ENCODE peak calls at places on chromosome 4, in five cellular contexts. One of them, this sample, is unnamed.

GRCh38 chr4:142815834-142816233 is 30.3 kb downstream of the INPP4B start:
- DNase-seq in H1: no peak
- DNase-seq in HepG2: no peak
- DNase-seq in SK-N-SH: no peak
- DNase-seq in K562: no peak
- DNase-seq in this sample: peak

GRCh38 chr4:41420576-41420975 is 117.4 kb upstream of the LIMCH1 start:
- DNase-seq in H1: no peak
- DNase-seq in K562: no peak
- DNase-seq in HepG2: no peak
- DNase-seq in SK-N-SH: no peak
- DNase-seq in this sample: no peak

GRCh38 chr4:111198426-111198825 is 575.5 kb upstream of the PITX2 start:
- DNase-seq in HepG2: no peak
- DNase-seq in K562: no peak
- DNase-seq in SK-N-SH: no peak
- DNase-seq in H1: no peak
- DNase-seq in this sample: no peak

GRCh38 chr4:90495936-90496335 is 368.7 kb downstream of the CCSER1 start:
- DNase-seq in H1: no peak
- DNase-seq in SK-N-SH: no peak
- DNase-seq in K562: no peak
- DNase-seq in HepG2: no peak
- DNase-seq in this sample: no peak

GRCh38 chr4:55345054-55345453 is 988 bp upstream of the SRD5A3 start:
- DNase-seq in SK-N-SH: no peak
- DNase-seq in HepG2: peak
- DNase-seq in H1: no peak
- DNase-seq in K562: no peak
- DNase-seq in this sample: no peak

GRCh38 chr4:138439143-138439581 is 197.0 kb upstream of the SLC7A11 start:
- DNase-seq in HepG2: no peak
- DNase-seq in H1: no peak
- DNase-seq in SK-N-SH: no peak
- DNase-seq in K562: no peak
- DNase-seq in this sample: no peak

GRCh38 chr4:184110452-184110851 is 107.2 kb downstream of the ENPP6 start:
- DNase-seq in SK-N-SH: no peak
- DNase-seq in H1: no peak
- DNase-seq in HepG2: no peak
- DNase-seq in K562: no peak
- DNase-seq in this sample: no peak

GRCh38 chr4:43456383-43456782 is 563.9 kb downstream of the GRXCR1 start:
- DNase-seq in H1: no peak
- DNase-seq in K562: no peak
- DNase-seq in HepG2: no peak
- DNase-seq in SK-N-SH: no peak
- DNase-seq in this sample: no peak

GRCh38 chr4:109699553-109700225 is 3.6 kb downstream of the CASP6 start:
- DNase-seq in H1: no peak
- DNase-seq in SK-N-SH: no peak
- DNase-seq in HepG2: no peak
- DNase-seq in K562: no peak
- DNase-seq in this sample: no peak

GRCh38 chr4:184688447-184688846 is 38.9 kb downstream of the PRIMPOL start:
- DNase-seq in H1: no peak
- DNase-seq in SK-N-SH: no peak
- DNase-seq in HepG2: no peak
- DNase-seq in K562: no peak
- DNase-seq in this sample: peak

GRCh38 chr4:5383191-5383980 is 325.0 kb downstream of the EVC2 start:
- DNase-seq in SK-N-SH: no peak
- DNase-seq in K562: no peak
- DNase-seq in H1: no peak
- DNase-seq in HepG2: no peak
- DNase-seq in this sample: no peak

GRCh38 chr4:151045907-151046306 is 30.8 kb upstream of the LRBA start:
- DNase-seq in SK-N-SH: peak
- DNase-seq in H1: peak
- DNase-seq in HepG2: peak
- DNase-seq in K562: peak
- DNase-seq in this sample: peak

GRCh38 chr4:184628103-184628502 is 21.1 kb downstream of the CASP3 start:
- DNase-seq in HepG2: no peak
- DNase-seq in H1: no peak
- DNase-seq in SK-N-SH: no peak
- DNase-seq in K562: no peak
- DNase-seq in this sample: no peak

GRCh38 chr4:28225005-28225404 is 1364.4 kb downstream of the STIM2 start:
- DNase-seq in H1: no peak
- DNase-seq in K562: no peak
- DNase-seq in SK-N-SH: no peak
- DNase-seq in HepG2: no peak
- DNase-seq in this sample: peak

GRCh38 chr4:26217961-26218676 is 102.7 kb upstream of the RBPJ start:
- DNase-seq in K562: no peak
- DNase-seq in H1: no peak
- DNase-seq in HepG2: no peak
- DNase-seq in SK-N-SH: peak
- DNase-seq in this sample: no peak

GRCh38 chr4:37246891-37247290 is 2.3 kb downstream of the NWD2 start:
- DNase-seq in SK-N-SH: no peak
- DNase-seq in K562: no peak
- DNase-seq in HepG2: no peak
- DNase-seq in H1: no peak
- DNase-seq in this sample: no peak

GRCh38 chr4:101987623-101988243 is 197.2 kb downstream of the BANK1 start:
- DNase-seq in H1: no peak
- DNase-seq in K562: no peak
- DNase-seq in HepG2: no peak
- DNase-seq in SK-N-SH: no peak
- DNase-seq in this sample: no peak

GRCh38 chr4:44629280-44629866 is 22.1 kb downstream of the YIPF7 start:
- DNase-seq in HepG2: peak
- DNase-seq in K562: peak
- DNase-seq in SK-N-SH: peak
- DNase-seq in H1: peak
- DNase-seq in this sample: peak

GRCh38 chr4:76867880-76868655 is 29.9 kb downstream of the SOWAHB start:
- DNase-seq in SK-N-SH: no peak
- DNase-seq in HepG2: no peak
- DNase-seq in K562: no peak
- DNase-seq in H1: peak
- DNase-seq in this sample: no peak

GRCh38 chr4:88705805-88706518 is 8.3 kb upstream of the NAP1L5 start:
- DNase-seq in K562: no peak
- DNase-seq in H1: no peak
- DNase-seq in SK-N-SH: no peak
- DNase-seq in HepG2: no peak
- DNase-seq in this sample: no peak

GRCh38 chr4:108385076-108385475 is 216.3 kb upstream of the LEF1 start:
- DNase-seq in K562: no peak
- DNase-seq in SK-N-SH: no peak
- DNase-seq in HepG2: no peak
- DNase-seq in H1: no peak
- DNase-seq in this sample: no peak

GRCh38 chr4:105061136-105061696 is 85.5 kb upstream of the TET2 start:
- DNase-seq in HepG2: peak
- DNase-seq in H1: no peak
- DNase-seq in K562: peak
- DNase-seq in SK-N-SH: no peak
- DNase-seq in this sample: peak

GRCh38 chr4:65046496-65047101 is 623.7 kb downstream of the EPHA5 start:
- DNase-seq in K562: no peak
- DNase-seq in HepG2: no peak
- DNase-seq in H1: no peak
- DNase-seq in SK-N-SH: no peak
- DNase-seq in this sample: no peak

GRCh38 chr4:38062088-38062893 is 102.1 kb downstream of the PTTG2 start:
- DNase-seq in H1: peak
- DNase-seq in K562: peak
- DNase-seq in HepG2: peak
- DNase-seq in SK-N-SH: peak
- DNase-seq in this sample: peak

GRCh38 chr4:7771056-7771455 is 168.6 kb downstream of the AFAP1 start:
- DNase-seq in K562: no peak
- DNase-seq in H1: no peak
- DNase-seq in HepG2: no peak
- DNase-seq in SK-N-SH: no peak
- DNase-seq in this sample: no peak

GRCh38 chr4:181802207-181802606 is 441.0 kb upstream of the TENM3 start:
- DNase-seq in H1: no peak
- DNase-seq in K562: no peak
- DNase-seq in SK-N-SH: no peak
- DNase-seq in HepG2: no peak
- DNase-seq in this sample: no peak

GRCh38 chr4:158179465-158179864 is 6.6 kb upstream of the GASK1B start:
- DNase-seq in K562: no peak
- DNase-seq in H1: no peak
- DNase-seq in HepG2: no peak
- DNase-seq in SK-N-SH: no peak
- DNase-seq in this sample: no peak

GRCh38 chr4:78070731-78071282 is 13.7 kb downstream of the FRAS1 start:
- DNase-seq in HepG2: no peak
- DNase-seq in H1: no peak
- DNase-seq in SK-N-SH: no peak
- DNase-seq in K562: no peak
- DNase-seq in this sample: no peak

GRCh38 chr4:172546782-172547181 is 621.8 kb upstream of the GALNT7 start:
- DNase-seq in HepG2: no peak
- DNase-seq in SK-N-SH: no peak
- DNase-seq in H1: no peak
- DNase-seq in K562: no peak
- DNase-seq in this sample: no peak

DNA sequence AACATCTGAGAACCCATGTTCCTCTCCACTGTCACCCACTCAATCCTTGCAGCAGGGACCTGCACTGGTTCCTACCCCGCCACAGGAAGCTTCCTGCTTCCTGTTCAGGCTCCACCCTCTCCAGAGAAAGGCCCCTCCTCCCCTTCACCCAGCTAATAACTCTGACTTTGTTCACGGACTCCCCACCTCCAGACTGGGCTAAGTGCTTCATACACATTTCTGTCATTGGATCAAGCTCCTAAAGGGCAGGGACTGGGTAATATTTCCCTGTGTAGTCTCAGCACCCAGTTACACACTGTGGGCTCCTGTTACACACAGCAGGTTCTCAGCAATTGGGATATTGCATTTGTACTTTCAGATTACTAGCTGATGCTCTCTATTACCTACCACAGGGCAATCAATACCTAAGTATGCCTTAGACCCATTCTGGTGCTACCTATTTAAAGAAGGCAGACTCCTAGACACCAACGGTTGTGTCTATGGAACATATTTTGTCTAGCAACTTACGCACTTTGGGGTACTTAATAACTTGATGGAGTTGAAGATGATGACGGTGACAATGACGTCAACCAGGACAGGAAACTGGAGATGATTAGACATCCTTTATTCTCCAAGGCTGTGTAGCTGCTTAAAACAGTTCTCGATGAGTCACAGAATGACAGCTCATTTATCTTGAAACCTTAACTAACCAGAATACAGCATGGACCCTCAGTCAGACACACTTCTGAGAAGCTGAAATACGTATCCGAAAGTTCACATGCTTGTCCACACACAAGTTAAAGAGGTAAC is 58.1 kb downstream of the MAML3 start:
- DNase-seq in SK-N-SH: peak
- DNase-seq in K562: no peak
- DNase-seq in HepG2: no peak
- DNase-seq in H1: no peak
- DNase-seq in this sample: peak
- TF ChIP-seq JUND in SK-N-SH: peak
- TF ChIP-seq JUND in K562: peak
- TF ChIP-seq JUND in HepG2: no peak
- TF ChIP-seq JUND in H1: no peak
- TF ChIP-seq JUND in this sample: peak

GRCh38 chr4:156472624-156473023 is 499.0 kb downstream of the PDGFC start:
- DNase-seq in H1: no peak
- DNase-seq in SK-N-SH: no peak
- DNase-seq in HepG2: no peak
- DNase-seq in K562: no peak
- DNase-seq in this sample: no peak
- TF ChIP-seq MAX in H1: no peak
- TF ChIP-seq MAX in SK-N-SH: no peak
- TF ChIP-seq MAX in HepG2: no peak
- TF ChIP-seq MAX in K562: no peak
- TF ChIP-seq MAX in this sample: no peak

DNA sequence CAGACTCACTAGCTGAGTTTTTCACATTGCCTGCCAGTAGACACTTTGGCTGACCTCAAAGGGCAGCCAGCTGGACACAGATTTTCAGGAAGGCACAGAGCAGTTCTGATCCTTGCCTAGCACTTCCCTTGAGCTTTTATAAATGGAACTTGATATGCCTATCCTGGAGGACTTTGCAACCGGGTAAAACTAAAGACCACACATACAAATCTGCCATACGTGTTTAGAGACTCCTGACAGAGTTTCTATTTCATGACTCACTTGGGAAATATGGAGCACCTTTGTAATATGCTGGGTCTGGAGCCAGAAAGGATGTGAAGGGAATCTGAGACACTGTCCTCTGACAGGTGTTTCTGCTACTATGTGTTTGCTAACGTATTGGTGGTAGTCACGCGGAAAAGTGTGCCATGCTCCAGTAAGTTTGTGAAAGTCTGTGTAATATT is 56.7 kb upstream of the RASSF6 start:
- DNase-seq in K562: no peak
- DNase-seq in H1: no peak
- DNase-seq in SK-N-SH: no peak
- DNase-seq in HepG2: no peak
- DNase-seq in this sample: no peak
- TF ChIP-seq POLR2AphosphoS5 in K562: no peak
- TF ChIP-seq POLR2AphosphoS5 in H1: no peak
- TF ChIP-seq POLR2AphosphoS5 in SK-N-SH: no peak
- TF ChIP-seq POLR2AphosphoS5 in HepG2: no peak
- TF ChIP-seq POLR2AphosphoS5 in this sample: no peak

DNA sequence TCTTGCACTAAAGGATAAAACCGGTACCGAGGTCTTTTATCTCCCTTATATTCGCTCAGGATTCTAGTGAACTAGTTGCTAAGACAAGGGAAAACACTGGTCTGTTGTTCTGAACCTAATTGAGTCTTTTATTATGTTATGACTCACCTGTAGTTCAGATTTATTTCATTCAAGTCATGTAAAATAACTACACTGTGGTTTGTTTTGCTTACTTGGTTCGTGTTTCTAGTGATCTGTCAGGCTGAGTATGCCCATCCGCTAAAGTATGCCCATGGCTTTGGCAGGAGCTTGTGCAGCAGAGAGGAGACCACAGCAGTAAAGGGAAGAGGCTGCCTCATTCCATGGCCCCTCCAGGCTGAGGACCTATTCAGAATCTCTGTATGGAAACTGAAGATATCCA is 126.1 kb downstream of the AFF1 start:
- DNase-seq in H1: no peak
- DNase-seq in K562: no peak
- DNase-seq in HepG2: no peak
- DNase-seq in SK-N-SH: no peak
- DNase-seq in this sample: peak
- TF ChIP-seq JUND in H1: no peak
- TF ChIP-seq JUND in K562: no peak
- TF ChIP-seq JUND in HepG2: no peak
- TF ChIP-seq JUND in SK-N-SH: peak
- TF ChIP-seq JUND in this sample: peak

GRCh38 chr4:177118596-177118995 is 191.1 kb upstream of the NEIL3 start:
- DNase-seq in HepG2: no peak
- DNase-seq in SK-N-SH: peak
- DNase-seq in H1: no peak
- DNase-seq in K562: no peak
- DNase-seq in this sample: no peak
- TF ChIP-seq MAX in HepG2: no peak
- TF ChIP-seq MAX in SK-N-SH: no peak
- TF ChIP-seq MAX in H1: no peak
- TF ChIP-seq MAX in K562: no peak
- TF ChIP-seq MAX in this sample: no peak

This sample was measured in HCT116.